ENCODE peak calls at places on chromosomes 6 and 20, in six cellular contexts. One of them, this sample, is unnamed.

GRCh38 chr20:51583499-51583898 is 41.0 kb upstream of the NFATC2 start:
- DNase-seq in WTC11: no peak
- DNase-seq in HCT116: no peak
- DNase-seq in HepG2: no peak
- DNase-seq in H1: no peak
- DNase-seq in K562: no peak
- DNase-seq in this sample: no peak

GRCh38 chr20:25145131-25145530 is 50.4 kb upstream of the ENTPD6 start:
- DNase-seq in H1: no peak
- DNase-seq in K562: no peak
- DNase-seq in WTC11: no peak
- DNase-seq in HepG2: no peak
- DNase-seq in HCT116: no peak
- DNase-seq in this sample: no peak

GRCh38 chr6:30325873-30326445 is 768 bp upstream of the TRIM39 start:
- DNase-seq in K562: peak
- DNase-seq in H1: peak
- DNase-seq in WTC11: peak
- DNase-seq in HepG2: no peak
- DNase-seq in HCT116: peak
- DNase-seq in this sample: peak

GRCh38 chr6:130322673-130323268 is 43.0 kb upstream of the TMEM200A start:
- DNase-seq in WTC11: peak
- DNase-seq in K562: peak
- DNase-seq in HCT116: peak
- DNase-seq in H1: no peak
- DNase-seq in HepG2: peak
- DNase-seq in this sample: peak

GRCh38 chr20:25723975-25724374 is 27.3 kb upstream of the ZNF337 start:
- DNase-seq in HepG2: no peak
- DNase-seq in H1: no peak
- DNase-seq in HCT116: no peak
- DNase-seq in WTC11: no peak
- DNase-seq in K562: no peak
- DNase-seq in this sample: no peak

GRCh38 chr6:110102411-110102810 is 77.1 kb downstream of the WASF1 start:
- DNase-seq in WTC11: no peak
- DNase-seq in K562: no peak
- DNase-seq in HepG2: no peak
- DNase-seq in H1: no peak
- DNase-seq in HCT116: no peak
- DNase-seq in this sample: no peak

GRCh38 chr6:169778646-169779045 is 27.2 kb downstream of the ERMARD start:
- DNase-seq in WTC11: no peak
- DNase-seq in HCT116: no peak
- DNase-seq in H1: no peak
- DNase-seq in K562: no peak
- DNase-seq in HepG2: no peak
- DNase-seq in this sample: no peak

GRCh38 chr6:126672654-126673053 is 332.7 kb downstream of the CENPW start:
- DNase-seq in HepG2: no peak
- DNase-seq in K562: no peak
- DNase-seq in HCT116: no peak
- DNase-seq in WTC11: no peak
- DNase-seq in H1: no peak
- DNase-seq in this sample: no peak

GRCh38 chr20:10961651-10962288 is 288.0 kb upstream of the JAG1 start:
- DNase-seq in H1: no peak
- DNase-seq in K562: no peak
- DNase-seq in HepG2: no peak
- DNase-seq in WTC11: no peak
- DNase-seq in HCT116: no peak
- DNase-seq in this sample: no peak

GRCh38 chr6:168550326-168550725 is 109.3 kb downstream of the SMOC2 start:
- DNase-seq in HCT116: no peak
- DNase-seq in HepG2: no peak
- DNase-seq in WTC11: no peak
- DNase-seq in K562: no peak
- DNase-seq in H1: no peak
- DNase-seq in this sample: no peak

GRCh38 chr6:81937296-81937937 is 184.9 kb upstream of the TENT5A start:
- DNase-seq in HCT116: peak
- DNase-seq in WTC11: no peak
- DNase-seq in H1: no peak
- DNase-seq in K562: peak
- DNase-seq in HepG2: peak
- DNase-seq in this sample: no peak

GRCh38 chr6:34743625-34744293 is 13.5 kb upstream of the SNRPC start:
- DNase-seq in HCT116: no peak
- DNase-seq in K562: no peak
- DNase-seq in H1: no peak
- DNase-seq in WTC11: no peak
- DNase-seq in HepG2: no peak
- DNase-seq in this sample: no peak

GRCh38 chr20:57802877-57803717 is 93.3 kb upstream of the PMEPA1 start:
- DNase-seq in HCT116: no peak
- DNase-seq in H1: no peak
- DNase-seq in HepG2: no peak
- DNase-seq in K562: no peak
- DNase-seq in WTC11: no peak
- DNase-seq in this sample: no peak

DNA sequence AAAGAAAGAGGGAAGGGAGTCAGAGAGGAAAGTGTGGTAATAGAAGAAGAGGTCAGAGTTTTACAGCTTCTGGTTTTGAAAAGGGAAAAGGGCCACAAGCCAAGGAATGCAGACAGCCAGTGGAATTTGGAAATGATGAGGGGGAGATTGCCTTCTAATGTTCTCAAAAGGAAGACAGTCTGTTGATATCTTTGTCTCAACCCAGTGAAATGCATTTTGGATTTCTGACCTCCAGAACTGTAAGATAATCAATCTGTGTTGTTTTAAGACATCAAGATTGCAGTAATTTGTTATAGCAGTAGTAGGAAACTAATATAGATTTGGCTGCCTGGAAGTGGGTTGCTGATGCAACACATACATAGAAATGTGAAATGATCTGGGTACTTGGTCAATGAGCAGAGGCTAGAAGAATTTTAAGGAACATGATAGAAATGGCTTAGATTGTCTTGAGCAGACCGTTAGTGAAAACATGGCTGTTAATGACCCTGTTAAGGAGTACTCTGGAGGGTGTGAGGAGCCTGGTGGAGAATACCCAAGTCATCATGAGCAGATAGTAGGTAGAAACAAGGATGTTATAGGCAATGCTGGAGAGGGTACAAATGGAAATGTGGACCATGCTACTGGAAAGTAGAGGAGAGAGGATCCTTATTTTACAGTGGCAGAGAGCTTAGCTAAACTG is 255.8 kb upstream of the RAB32 start:
- DNase-seq in WTC11: no peak
- DNase-seq in K562: no peak
- DNase-seq in HCT116: no peak
- DNase-seq in HepG2: no peak
- DNase-seq in H1: no peak
- DNase-seq in this sample: no peak
- TF ChIP-seq ATF3 in WTC11: no peak
- TF ChIP-seq ATF3 in K562: peak
- TF ChIP-seq ATF3 in HCT116: no peak
- TF ChIP-seq ATF3 in HepG2: no peak
- TF ChIP-seq ATF3 in H1: no peak
- TF ChIP-seq ATF3 in this sample: no peak

GRCh38 chr6:154252676-154253075 is 103.9 kb downstream of the IPCEF1 start:
- DNase-seq in HCT116: no peak
- DNase-seq in HepG2: no peak
- DNase-seq in K562: no peak
- DNase-seq in WTC11: no peak
- DNase-seq in H1: no peak
- DNase-seq in this sample: no peak

GRCh38 chr6:154245542-154245941 is 111.1 kb downstream of the IPCEF1 start:
- DNase-seq in WTC11: no peak
- DNase-seq in H1: no peak
- DNase-seq in HCT116: no peak
- DNase-seq in K562: no peak
- DNase-seq in HepG2: no peak
- DNase-seq in this sample: no peak

GRCh38 chr6:154247119-154247814 is 109.3 kb downstream of the IPCEF1 start:
- DNase-seq in HCT116: no peak
- DNase-seq in WTC11: no peak
- DNase-seq in H1: no peak
- DNase-seq in HepG2: no peak
- DNase-seq in K562: no peak
- DNase-seq in this sample: no peak

GRCh38 chr6:154246723-154247118 is 109.9 kb downstream of the IPCEF1 start:
- DNase-seq in HepG2: no peak
- DNase-seq in HCT116: no peak
- DNase-seq in K562: no peak
- DNase-seq in WTC11: no peak
- DNase-seq in H1: no peak
- DNase-seq in this sample: no peak

DNA sequence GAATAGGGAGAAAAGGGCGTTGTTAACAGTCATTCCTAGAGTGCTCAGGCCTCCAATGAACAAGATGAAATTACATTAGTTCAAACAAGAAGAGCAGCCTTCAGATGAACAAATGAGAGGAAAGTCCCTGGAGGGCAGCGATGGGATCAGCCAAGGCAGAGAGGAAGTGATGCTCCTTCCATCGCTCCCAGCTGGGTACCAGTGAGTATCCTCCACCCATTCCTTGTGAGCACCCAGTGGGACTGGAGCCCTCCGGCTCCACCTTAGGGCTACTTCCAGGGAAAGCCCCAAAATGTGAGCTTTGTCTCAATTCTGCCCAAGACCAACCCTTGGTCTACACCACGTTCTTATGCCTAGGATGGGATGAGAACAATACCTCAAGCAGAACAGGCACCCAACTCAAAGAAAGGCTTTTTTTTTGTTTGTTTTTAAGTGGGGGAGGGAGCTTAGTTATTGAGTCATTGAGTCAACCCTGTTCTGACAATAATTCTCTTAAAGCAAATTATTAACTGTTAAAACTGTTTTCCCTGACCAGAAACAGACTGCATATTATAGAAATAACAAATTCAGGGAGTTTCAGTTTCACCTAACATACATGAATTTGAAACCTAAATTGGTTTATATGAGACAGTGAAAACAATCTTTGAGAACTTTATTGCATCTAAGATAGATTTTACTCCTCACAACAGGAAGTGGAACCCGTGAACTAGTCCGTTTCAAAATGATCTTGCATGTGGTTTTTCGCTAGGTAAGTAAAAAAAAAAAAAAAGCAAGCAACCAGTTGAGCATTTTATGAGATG is 106.9 kb downstream of the IPCEF1 start:
- DNase-seq in WTC11: no peak
- DNase-seq in HCT116: no peak
- DNase-seq in K562: no peak
- DNase-seq in HepG2: no peak
- DNase-seq in H1: no peak
- DNase-seq in this sample: peak
- TF ChIP-seq ATF3 in WTC11: no peak
- TF ChIP-seq ATF3 in HCT116: no peak
- TF ChIP-seq ATF3 in K562: no peak
- TF ChIP-seq ATF3 in HepG2: no peak
- TF ChIP-seq ATF3 in H1: no peak
- TF ChIP-seq ATF3 in this sample: no peak

GRCh38 chr6:1952726-1953360 is 292.6 kb downstream of the GMDS start:
- DNase-seq in K562: no peak
- DNase-seq in WTC11: no peak
- DNase-seq in HCT116: peak
- DNase-seq in H1: no peak
- DNase-seq in HepG2: no peak
- DNase-seq in this sample: no peak
- TF ChIP-seq ATF3 in K562: no peak
- TF ChIP-seq ATF3 in WTC11: no peak
- TF ChIP-seq ATF3 in HCT116: no peak
- TF ChIP-seq ATF3 in H1: no peak
- TF ChIP-seq ATF3 in HepG2: no peak
- TF ChIP-seq ATF3 in this sample: no peak

DNA sequence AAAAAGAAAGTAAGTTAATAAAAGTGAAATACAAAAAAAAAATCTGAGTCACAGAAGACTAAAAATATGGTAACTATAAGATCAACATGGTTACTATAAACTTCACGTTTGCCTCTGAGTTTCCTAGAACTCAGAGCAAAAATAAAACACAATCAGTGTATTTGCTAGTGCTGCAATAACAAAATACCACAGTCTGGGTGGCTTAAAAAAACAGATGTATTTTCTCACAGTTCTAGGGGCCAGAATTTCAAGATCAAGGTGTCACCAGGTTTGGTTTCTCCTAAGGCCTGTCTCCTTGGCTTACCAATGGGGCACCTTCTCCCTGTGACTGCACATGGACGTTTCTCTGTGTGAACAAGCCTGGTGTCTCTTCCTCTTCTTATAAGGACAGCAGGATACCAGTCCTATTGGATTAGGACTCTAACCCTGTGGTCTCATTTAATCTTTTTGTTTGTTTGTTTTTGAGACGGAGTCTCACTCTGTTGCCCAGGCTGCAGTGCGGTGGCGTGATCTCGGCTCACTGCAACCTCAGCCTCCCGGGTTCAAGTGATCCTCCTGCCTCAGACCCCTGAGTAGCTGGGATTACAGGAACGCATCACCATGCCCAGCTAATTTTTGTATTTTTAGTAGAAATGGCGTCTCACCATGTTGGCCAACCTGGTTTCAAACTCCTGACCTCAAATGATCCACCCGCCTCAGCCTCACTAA is 104.9 kb upstream of the LOC128125822 start:
- DNase-seq in K562: no peak
- DNase-seq in HepG2: no peak
- DNase-seq in WTC11: no peak
- DNase-seq in HCT116: no peak
- DNase-seq in H1: no peak
- DNase-seq in this sample: no peak
- TF ChIP-seq ATF3 in K562: no peak
- TF ChIP-seq ATF3 in HepG2: no peak
- TF ChIP-seq ATF3 in WTC11: no peak
- TF ChIP-seq ATF3 in HCT116: no peak
- TF ChIP-seq ATF3 in H1: no peak
- TF ChIP-seq ATF3 in this sample: no peak

DNA sequence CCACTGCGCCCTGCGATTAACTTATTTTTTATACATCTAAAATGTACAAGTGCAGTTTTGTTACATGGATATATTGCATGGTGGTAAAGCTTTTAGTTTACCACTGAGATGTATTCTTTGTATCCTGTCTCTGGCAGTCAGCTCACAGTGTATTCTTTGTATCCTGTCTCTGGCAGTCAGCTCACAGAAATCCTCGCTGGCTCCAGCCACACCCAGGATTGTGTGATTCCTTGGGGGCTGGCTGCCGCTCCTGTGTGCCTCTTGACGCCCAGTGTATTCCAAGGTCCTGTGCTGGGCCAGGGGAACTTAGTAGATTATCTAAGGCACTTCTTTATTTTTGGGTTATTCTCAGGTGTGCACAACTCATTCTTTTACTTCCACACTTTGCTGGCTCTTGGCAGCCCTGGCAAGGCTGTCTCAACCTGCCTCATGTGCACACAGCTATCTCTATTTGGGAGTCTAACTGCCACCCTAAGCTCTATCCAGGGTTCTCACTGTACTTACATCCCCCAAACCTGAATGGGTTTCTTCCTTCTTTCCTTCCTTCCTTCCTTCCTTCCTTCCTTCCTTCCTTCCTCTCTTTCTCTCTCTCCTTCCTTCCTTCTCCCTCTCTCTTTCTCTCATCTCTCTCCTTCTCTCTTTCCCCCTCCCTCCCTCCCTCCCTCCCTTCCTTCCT is 12.4 kb upstream of the RNF24 start:
- DNase-seq in K562: no peak
- DNase-seq in H1: no peak
- DNase-seq in HCT116: no peak
- DNase-seq in WTC11: no peak
- DNase-seq in HepG2: no peak
- DNase-seq in this sample: no peak
- TF ChIP-seq ATF3 in K562: no peak
- TF ChIP-seq ATF3 in H1: no peak
- TF ChIP-seq ATF3 in HCT116: no peak
- TF ChIP-seq ATF3 in WTC11: no peak
- TF ChIP-seq ATF3 in HepG2: no peak
- TF ChIP-seq ATF3 in this sample: no peak

This sample was measured in GM12878.